ENCODE peak calls at places on chromosomes 13 and 19, in ten cellular contexts. Y, B, E, F, Z, O, X, G, P and C are unnamed samples.

GRCh38 chr19:42109896-42110295 is 22.4 kb downstream of the POU2F2 start:
- DNase-seq in Y (no peak), B (no peak), E (no peak), F (no peak), Z (no peak), O (no peak), X (no peak), G (no peak), P (no peak), C (no peak)

GRCh38 chr13:26502826-26503225 is 54.7 kb upstream of the WASF3 start:
- DNase-seq in Y (no peak), B (peak), E (no peak), F (no peak), Z (peak), O (no peak), X (no peak), G (no peak), P (peak), C (no peak)

GRCh38 chr13:112567161-112567862 is 20.6 kb downstream of the TUBGCP3 start:
- DNase-seq in Y (no peak), B (no peak), E (no peak), F (no peak), Z (no peak), O (no peak), X (no peak), G (no peak), P (no peak), C (no peak)

GRCh38 chr13:24691381-24691780 is 11.2 kb downstream of the ATP12A start:
- DNase-seq in Y (no peak), B (no peak), E (no peak), F (no peak), Z (no peak), O (no peak), X (no peak), G (no peak), P (no peak), C (no peak)

GRCh38 chr19:52453324-52454094 is at the start of gene ZNF578:
- DNase-seq in Y (no peak), B (no peak), E (peak), F (no peak), Z (no peak), O (peak), X (no peak), G (no peak), P (peak), C (peak)

GRCh38 chr13:33764716-33765115 is 53.2 kb upstream of the RFC3 start:
- DNase-seq in Y (no peak), B (no peak), E (no peak), F (no peak), Z (no peak), O (peak), X (no peak), G (peak), P (no peak), C (no peak)

GRCh38 chr19:41327499-41328156 is 17.7 kb downstream of the CCDC97 start:
- DNase-seq in Y (no peak), B (peak), E (no peak), F (no peak), Z (peak), O (peak), X (peak), G (peak), P (peak), C (peak)

GRCh38 chr19:43780706-43781525 is at the start of gene KCNN4:
- DNase-seq in Y (peak), B (peak), E (no peak), F (no peak), Z (no peak), O (peak), X (no peak), G (peak), P (no peak), C (peak)

GRCh38 chr13:109145631-109146030 is 516.2 kb downstream of the MYO16 start:
- DNase-seq in Y (peak), B (peak), E (peak), F (no peak), Z (no peak), O (peak), X (peak), G (peak), P (no peak), C (no peak)

GRCh38 chr13:99895999-99896695 is 75.4 kb downstream of the ZIC5 start:
- DNase-seq in Y (no peak), B (no peak), E (no peak), F (no peak), Z (peak), O (peak), X (no peak), G (no peak), P (no peak), C (no peak)

GRCh38 chr13:66128201-66128600 is 1101.9 kb downstream of the PCDH9 start:
- DNase-seq in Y (no peak), B (no peak), E (no peak), F (no peak), Z (no peak), O (no peak), X (no peak), G (no peak), P (no peak), C (no peak)

GRCh38 chr13:29509999-29510586 is 85.4 kb downstream of the SLC7A1 start:
- DNase-seq in Y (no peak), B (no peak), E (no peak), F (no peak), Z (no peak), O (no peak), X (no peak), G (no peak), P (no peak), C (no peak)

GRCh38 chr13:95924389-95924994 is 128.7 kb downstream of the UGGT2 start:
- DNase-seq in Y (peak), B (no peak), E (no peak), F (no peak), Z (no peak), O (no peak), X (no peak), G (peak), P (no peak), C (no peak)

GRCh38 chr13:114173753-114174152 is 5.3 kb upstream of the CFAP97D2 start:
- DNase-seq in Y (no peak), B (no peak), E (no peak), F (no peak), Z (no peak), O (no peak), X (no peak), G (no peak), P (no peak), C (no peak)

GRCh38 chr13:80118507-80118906 is 222.4 kb downstream of the SPRY2 start:
- DNase-seq in Y (no peak), B (no peak), E (no peak), F (no peak), Z (no peak), O (no peak), X (no peak), G (no peak), P (no peak), C (no peak)

GRCh38 chr19:14089662-14090508 is 666 bp downstream of the SAMD1 start:
- DNase-seq in Y (no peak), B (peak), E (peak), F (peak), Z (no peak), O (peak), X (peak), G (peak), P (peak), C (peak)

GRCh38 chr19:17706750-17707181 is 12.5 kb upstream of the MAP1S start:
- DNase-seq in Y (peak), B (no peak), E (peak), F (no peak), Z (peak), O (no peak), X (no peak), G (no peak), P (peak), C (no peak)

GRCh38 chr13:74103196-74103595 is 31.0 kb downstream of the KLF12 start:
- DNase-seq in Y (no peak), B (no peak), E (no peak), F (no peak), Z (no peak), O (no peak), X (no peak), G (no peak), P (no peak), C (no peak)

GRCh38 chr19:6593651-6594416 is 2.9 kb upstream of the CD70 start:
- DNase-seq in Y (no peak), B (peak), E (no peak), F (no peak), Z (no peak), O (no peak), X (no peak), G (no peak), P (no peak), C (no peak)

GRCh38 chr13:77016888-77017623 is 9.9 kb downstream of the FBXL3 start:
- DNase-seq in Y (no peak), B (no peak), E (no peak), F (no peak), Z (no peak), O (no peak), X (no peak), G (no peak), P (no peak), C (no peak)

GRCh38 chr13:82905071-82905470 is 977.2 kb downstream of the SLITRK1 start:
- DNase-seq in Y (no peak), B (no peak), E (no peak), F (no peak), Z (no peak), O (no peak), X (no peak), G (no peak), P (no peak), C (no peak)

GRCh38 chr13:23671367-23671766 is 101.2 kb downstream of the TNFRSF19 start:
- DNase-seq in Y (no peak), B (no peak), E (no peak), F (no peak), Z (no peak), O (no peak), X (no peak), G (no peak), P (no peak), C (no peak)

GRCh38 chr13:111906816-111907215 is 160.1 kb upstream of the SOX1 start:
- DNase-seq in Y (no peak), B (no peak), E (no peak), F (peak), Z (peak), O (no peak), X (no peak), G (no peak), P (no peak), C (no peak)

GRCh38 chr13:80430561-80430960 is 89.6 kb upstream of the SPRY2 start:
- DNase-seq in Y (no peak), B (no peak), E (no peak), F (no peak), Z (no peak), O (no peak), X (no peak), G (no peak), P (no peak), C (no peak)

GRCh38 chr19:18604820-18605159 is 1.8 kb downstream of the CRLF1 start:
- DNase-seq in Y (no peak), B (no peak), E (no peak), F (no peak), Z (no peak), O (no peak), X (no peak), G (no peak), P (no peak), C (no peak)

GRCh38 chr19:4639531-4640246 is 373 bp downstream of the TNFAIP8L1 start:
- DNase-seq in Y (no peak), B (no peak), E (peak), F (no peak), Z (no peak), O (peak), X (no peak), G (peak), P (no peak), C (no peak)

GRCh38 chr13:85093808-85094207 is 705.4 kb downstream of the SLITRK6 start:
- DNase-seq in Y (peak), B (no peak), E (no peak), F (no peak), Z (no peak), O (no peak), X (no peak), G (peak), P (peak), C (no peak)

GRCh38 chr19:6710273-6711077 is 10.0 kb downstream of the C3 start:
- DNase-seq in Y (no peak), B (no peak), E (no peak), F (no peak), Z (peak), O (no peak), X (no peak), G (no peak), P (no peak), C (no peak)

GRCh38 chr19:40314646-40315045 is 29.5 kb upstream of the AKT2 start:
- DNase-seq in Y (no peak), B (no peak), E (no peak), F (no peak), Z (no peak), O (no peak), X (no peak), G (no peak), P (no peak), C (no peak)

GRCh38 chr19:15452111-15453047 is 2.6 kb upstream of the WIZ start:
- DNase-seq in Y (peak), B (no peak), E (peak), F (peak), Z (peak), O (peak), X (no peak), G (peak), P (peak), C (no peak)

DNA sequence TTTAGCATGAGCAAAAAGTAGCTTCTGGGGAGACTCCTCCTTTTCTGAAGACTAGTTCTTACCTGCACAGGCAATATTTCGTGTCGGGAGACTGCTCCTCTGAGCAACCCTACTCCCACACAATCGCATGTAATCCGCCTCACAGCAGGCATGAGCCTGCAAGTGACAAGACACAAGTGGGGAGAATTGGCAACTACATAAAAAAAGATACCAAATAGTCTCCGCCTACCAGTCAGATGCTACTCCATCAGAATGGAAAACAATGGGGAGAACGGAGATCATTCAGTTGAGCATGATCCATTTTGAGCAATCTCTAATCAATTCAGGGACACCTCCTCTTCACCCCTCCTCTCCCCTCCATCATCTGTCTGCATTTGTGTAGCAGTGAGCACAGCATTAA is 321.0 kb downstream of the COG6 start:
- DNase-seq in Y (no peak), B (no peak), E (no peak), F (no peak), Z (no peak), O (no peak), X (no peak), G (no peak), P (no peak), C (no peak)
- TF ChIP-seq CTCF in Y (no peak), B (no peak), E (no peak), F (no peak), Z (no peak), O (no peak), X (no peak), G (no peak), P (no peak), C (no peak)

GRCh38 chr19:8506402-8506957 is 4.0 kb upstream of the PRAM1 start:
- DNase-seq in Y (no peak), B (no peak), E (no peak), F (no peak), Z (peak), O (no peak), X (no peak), G (no peak), P (no peak), C (no peak)
- TF ChIP-seq CTCF in Y (no peak), B (no peak), E (peak), F (no peak), Z (peak), O (no peak), X (peak), G (no peak), P (no peak), C (peak)

GRCh38 chr13:102089722-102090121 is 312.1 kb downstream of the FGF14 start:
- DNase-seq in Y (no peak), B (no peak), E (no peak), F (no peak), Z (no peak), O (no peak), X (no peak), G (no peak), P (no peak), C (no peak)

GRCh38 chr13:102090532-102090931 is 311.3 kb downstream of the FGF14 start:
- DNase-seq in Y (no peak), B (no peak), E (no peak), F (no peak), Z (no peak), O (no peak), X (no peak), G (no peak), P (no peak), C (no peak)

GRCh38 chr13:102091231-102091630 is 310.6 kb downstream of the FGF14 start:
- DNase-seq in Y (peak), B (peak), E (no peak), F (no peak), Z (peak), O (no peak), X (no peak), G (peak), P (no peak), C (no peak)

GRCh38 chr13:102089177-102089576 is 312.7 kb downstream of the FGF14 start:
- DNase-seq in Y (no peak), B (no peak), E (no peak), F (no peak), Z (no peak), O (no peak), X (no peak), G (peak), P (no peak), C (no peak)
- TF ChIP-seq CTCF in Y (no peak), B (no peak), E (peak), F (no peak), Z (no peak), O (no peak), X (peak), G (peak), P (no peak), C (no peak)

GRCh38 chr13:48772908-48773307 is 119.2 kb downstream of the CYSLTR2 start:
- DNase-seq in Y (no peak), B (no peak), E (no peak), F (no peak), Z (no peak), O (no peak), X (no peak), G (no peak), P (no peak), C (no peak)

GRCh38 chr13:48773531-48774275 is 120.0 kb downstream of the CYSLTR2 start:
- DNase-seq in Y (no peak), B (no peak), E (no peak), F (no peak), Z (no peak), O (no peak), X (no peak), G (no peak), P (no peak), C (no peak)

GRCh38 chr13:48776396-48776795 is 122.7 kb downstream of the CYSLTR2 start:
- DNase-seq in Y (no peak), B (no peak), E (no peak), F (no peak), Z (no peak), O (no peak), X (no peak), G (no peak), P (no peak), C (no peak)

GRCh38 chr13:48775804-48776203 is 122.1 kb downstream of the CYSLTR2 start:
- DNase-seq in Y (no peak), B (no peak), E (no peak), F (no peak), Z (no peak), O (no peak), X (no peak), G (peak), P (no peak), C (no peak)

GRCh38 chr13:48775285-48775684 is 121.6 kb downstream of the CYSLTR2 start:
- DNase-seq in Y (no peak), B (no peak), E (no peak), F (no peak), Z (no peak), O (no peak), X (no peak), G (no peak), P (no peak), C (no peak)
- TF ChIP-seq CTCF in Y (no peak), B (no peak), E (no peak), F (no peak), Z (no peak), O (no peak), X (no peak), G (no peak), P (no peak), C (no peak)

GRCh38 chr19:49812997-49813861 is at the start of gene FUZ:
- DNase-seq in Y (peak), B (peak), E (peak), F (peak), Z (peak), O (peak), X (peak), G (peak), P (peak), C (peak)
- TF ChIP-seq CTCF in Y (no peak), B (no peak), E (no peak), F (peak), Z (peak), O (no peak), X (no peak), G (no peak), P (no peak), C (peak)